ENCODE peak calls at places on chromosomes 12 and 14, in eight cellular contexts. Q is vagina, O is bronchial epithelial cell, H is nephron progenitor cell, D is endothelial cell, B is H9, Z is transverse colon, P is PC-3. G is an unnamed sample.

GRCh38 chr14:20427231-20428009 is 8.5 kb downstream of the KLHL33 start:
- DNase-seq in B (no peak), Q (no peak), Z (no peak), P (peak), D (no peak), H (no peak), O (peak), G (peak)

GRCh38 chr14:24251880-24252288 is 9.5 kb upstream of the TINF2 start:
- DNase-seq in H (no peak), D (no peak), P (peak), O (peak), Z (no peak), B (no peak), Q (no peak), G (no peak)

GRCh38 chr14:77375973-77376372 is 921 bp downstream of the TMED8 start:
- DNase-seq in O (no peak), P (no peak), Z (no peak), D (no peak), Q (no peak), B (no peak), H (no peak), G (no peak)

GRCh38 chr12:66168410-66168809 is 1.4 kb downstream of the TMBIM4 start:
- DNase-seq in H (no peak), Q (no peak), O (no peak), P (no peak), D (no peak), Z (no peak), B (no peak), G (no peak)

GRCh38 chr12:28137414-28137813 is 52.8 kb upstream of the CCDC91 start:
- DNase-seq in H (no peak), B (no peak), D (no peak), P (no peak), O (no peak), Q (no peak), Z (no peak), G (no peak)

GRCh38 chr12:82357340-82357739 is 847 bp downstream of the CCDC59 start:
- DNase-seq in Z (no peak), Q (no peak), P (no peak), O (no peak), D (no peak), H (no peak), B (no peak), G (no peak)

GRCh38 chr12:52082988-52083637 is 3.6 kb downstream of the SMIM41 start:
- DNase-seq in D (peak), B (peak), O (no peak), P (peak), Q (no peak), H (peak), Z (peak), G (peak)

GRCh38 chr12:124171231-124171985 is 123.5 kb upstream of the RFLNA start:
- DNase-seq in H (no peak), Q (no peak), Z (no peak), D (no peak), O (no peak), B (no peak), P (no peak), G (no peak)

GRCh38 chr12:53869500-53869899 is 69.1 kb upstream of the HOXC13 start:
- DNase-seq in Z (no peak), O (peak), H (no peak), P (peak), Q (no peak), D (no peak), B (no peak), G (no peak)

GRCh38 chr12:25491396-25491948 is 61.6 kb downstream of the LMNTD1 start:
- DNase-seq in H (no peak), Q (no peak), P (no peak), O (no peak), D (no peak), Z (no peak), B (no peak), G (no peak)

GRCh38 chr12:15320881-15321280 is 1.4 kb upstream of the PTPRO start:
- DNase-seq in D (no peak), Q (no peak), H (no peak), Z (no peak), P (no peak), O (peak), B (no peak), G (no peak)

GRCh38 chr14:102249041-102249440 is 55.9 kb downstream of the MOK start:
- DNase-seq in H (no peak), P (no peak), Q (no peak), O (no peak), B (no peak), D (no peak), Z (no peak), G (no peak)

GRCh38 chr12:870378-870777 is 79.1 kb downstream of the RAD52 start:
- DNase-seq in Z (no peak), B (no peak), H (no peak), D (no peak), Q (no peak), P (no peak), O (no peak), G (peak)

GRCh38 chr14:59754256-59754655 is 116.3 kb downstream of the RTN1 start:
- DNase-seq in H (no peak), P (no peak), D (no peak), Q (no peak), Z (no peak), O (peak), B (no peak), G (no peak)

GRCh38 chr12:78002878-78003277 is 172.2 kb downstream of the NAV3 start:
- DNase-seq in P (peak), H (no peak), Q (no peak), Z (no peak), D (no peak), B (no peak), O (peak), G (no peak)

GRCh38 chr14:39988939-39989338 is 556.7 kb upstream of the FBXO33 start:
- DNase-seq in B (no peak), D (peak), P (peak), H (no peak), Z (no peak), Q (no peak), O (peak), G (no peak)

GRCh38 chr14:69014829-69015259 is 35.7 kb upstream of the ACTN1 start:
- DNase-seq in Q (no peak), O (peak), Z (no peak), B (no peak), P (peak), H (no peak), D (no peak), G (no peak)

GRCh38 chr14:68908201-68908600 is 70.9 kb downstream of the ACTN1 start:
- DNase-seq in Z (no peak), B (no peak), Q (no peak), P (no peak), H (no peak), O (no peak), D (no peak), G (no peak)

GRCh38 chr12:49623142-49623899 is at the start of gene PRPF40B:
- DNase-seq in Q (peak), Z (peak), H (peak), P (peak), B (peak), D (peak), O (peak), G (peak)

GRCh38 chr12:126083931-126084330 is 1018.7 kb downstream of the AACS start:
- DNase-seq in O (no peak), H (no peak), Z (no peak), B (no peak), P (no peak), Q (no peak), D (no peak), G (no peak)

GRCh38 chr14:49999216-49999761 is 106.4 kb downstream of the ARF6 start:
- DNase-seq in B (peak), D (peak), O (peak), Q (no peak), H (no peak), Z (peak), P (peak), G (peak)

GRCh38 chr14:76687611-76688372 is 73.5 kb upstream of the VASH1 start:
- DNase-seq in D (no peak), O (peak), P (no peak), Z (peak), Q (no peak), H (no peak), B (no peak), G (no peak)

GRCh38 chr12:46494424-46494823 is 121.9 kb upstream of the SLC38A2 start:
- DNase-seq in H (no peak), Z (no peak), B (no peak), D (no peak), Q (no peak), P (peak), O (peak), G (no peak)

GRCh38 chr14:104743461-104744380 is 9.2 kb upstream of the SIVA1 start:
- DNase-seq in D (no peak), Q (no peak), Z (no peak), B (no peak), H (no peak), O (peak), P (peak), G (no peak)

GRCh38 chr14:88818018-88818417 is 6.4 kb upstream of the TTC8 start:
- DNase-seq in D (no peak), Q (no peak), P (no peak), Z (no peak), B (no peak), H (no peak), O (no peak), G (peak)

GRCh38 chr12:8572507-8572906 is 31.8 kb upstream of the CLEC4E start:
- DNase-seq in H (no peak), Z (no peak), P (no peak), O (peak), D (no peak), B (no peak), Q (no peak), G (no peak)

GRCh38 chr14:34930591-34931069 is 52.2 kb upstream of the SRP54 start:
- DNase-seq in H (no peak), D (no peak), P (no peak), Z (no peak), B (no peak), Q (no peak), O (no peak), G (peak)

GRCh38 chr12:59904874-59905521 is 309.2 kb downstream of the SLC16A7 start:
- DNase-seq in Z (no peak), H (no peak), O (no peak), P (no peak), D (no peak), Q (no peak), B (no peak), G (no peak)

GRCh38 chr12:11228268-11228879 is 41.1 kb downstream of the PRB3 start:
- DNase-seq in B (peak), O (peak), P (peak), H (peak), Z (peak), Q (no peak), D (peak), G (peak)

GRCh38 chr14:74551001-74551400 is 57.4 kb downstream of the ISCA2 start:
- DNase-seq in B (no peak), P (no peak), O (no peak), H (no peak), Q (no peak), Z (no peak), D (no peak), G (no peak)

GRCh38 chr14:74548881-74549280 is 55.3 kb downstream of the ISCA2 start:
- DNase-seq in O (no peak), D (no peak), P (peak), H (no peak), Z (no peak), B (no peak), Q (no peak), G (no peak)

GRCh38 chr14:74551431-74551830 is 57.9 kb downstream of the ISCA2 start:
- DNase-seq in D (no peak), H (no peak), B (no peak), Q (no peak), O (no peak), P (no peak), Z (no peak), G (no peak)

GRCh38 chr14:74550071-74550470 is 56.5 kb downstream of the ISCA2 start:
- DNase-seq in B (no peak), Q (no peak), P (no peak), D (no peak), Z (no peak), O (no peak), H (no peak), G (no peak)

GRCh38 chr14:74549588-74549987 is 56.0 kb downstream of the ISCA2 start:
- DNase-seq in Q (no peak), Z (no peak), B (no peak), H (no peak), P (peak), O (peak), D (no peak), G (no peak)
- TF ChIP-seq CTCF in Q (no peak), Z (no peak), B (peak), H (no peak), P (peak), O (peak), D (no peak), G (peak)

GRCh38 chr14:100314724-100315123 is 8.4 kb upstream of the SLC25A47 start:
- DNase-seq in H (no peak), B (no peak), Q (no peak), Z (peak), D (no peak), O (peak), P (no peak), G (no peak)
- TF ChIP-seq CTCF in H (no peak), B (no peak), Q (no peak), Z (no peak), D (no peak), O (no peak), P (no peak), G (no peak)

DNA sequence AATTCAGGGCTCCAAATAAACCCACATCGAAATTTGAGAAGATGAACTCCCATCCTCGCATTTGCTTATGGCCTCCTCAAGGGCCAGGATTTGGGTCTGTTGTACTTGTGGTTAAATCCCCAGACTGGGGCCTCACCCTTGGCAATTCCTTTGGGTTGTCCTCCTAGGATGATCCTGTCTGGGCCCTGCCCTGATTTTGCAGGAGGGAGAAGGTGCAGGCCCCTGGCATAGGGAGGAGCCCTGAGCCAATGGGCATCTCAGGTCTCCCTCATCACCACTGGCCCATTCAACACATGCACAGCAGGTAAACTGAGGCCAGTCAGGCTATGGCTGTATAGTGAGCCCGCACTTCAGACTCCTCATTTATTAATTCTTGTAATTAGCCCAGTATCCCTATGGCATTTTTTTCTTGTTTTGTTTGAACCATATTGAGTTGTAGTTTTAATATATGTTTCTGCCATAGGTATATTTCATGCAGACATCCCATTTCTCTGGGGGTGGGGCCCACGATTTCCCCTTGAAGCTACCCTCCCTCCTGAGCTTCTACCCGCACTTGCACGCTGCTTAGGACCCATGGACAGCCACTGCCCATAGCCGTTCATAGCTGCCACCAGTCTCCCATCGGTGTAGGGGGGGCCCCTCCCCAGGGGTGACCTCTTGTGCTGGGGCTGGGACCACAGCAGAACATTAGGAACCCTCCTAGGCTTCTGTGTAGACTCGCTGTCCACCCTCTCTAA is 67.1 kb upstream of the DDX11 start:
- DNase-seq in B (no peak), O (no peak), Z (no peak), H (no peak), Q (no peak), D (no peak), P (no peak), G (no peak)
- TF ChIP-seq CTCF in B (no peak), O (no peak), Z (no peak), H (no peak), Q (no peak), D (no peak), P (no peak), G (no peak)

DNA sequence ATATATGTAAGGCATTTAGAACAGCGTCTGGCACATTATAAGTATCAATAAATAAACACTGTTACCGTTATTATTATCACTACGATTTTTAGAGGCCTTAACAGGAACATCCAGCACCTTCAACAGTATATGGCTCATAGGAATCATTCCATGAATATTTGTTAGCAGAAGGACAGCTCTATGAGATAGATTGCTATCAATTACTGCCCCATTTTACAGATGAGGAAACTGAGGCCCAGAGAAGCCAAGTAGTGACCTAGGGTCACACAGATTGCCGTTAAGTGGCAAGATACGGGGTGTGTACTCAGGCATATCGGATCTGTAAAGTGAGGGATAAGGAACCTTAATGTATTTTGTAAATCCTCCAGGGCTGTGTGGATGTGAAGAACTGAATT is 510 bp upstream of the PSMD9 start:
- DNase-seq in P (no peak), B (no peak), O (no peak), D (no peak), H (no peak), Q (no peak), Z (no peak), G (no peak)
- TF ChIP-seq CTCF in P (peak), B (peak), O (no peak), D (no peak), H (no peak), Q (no peak), Z (peak), G (no peak)

DNA sequence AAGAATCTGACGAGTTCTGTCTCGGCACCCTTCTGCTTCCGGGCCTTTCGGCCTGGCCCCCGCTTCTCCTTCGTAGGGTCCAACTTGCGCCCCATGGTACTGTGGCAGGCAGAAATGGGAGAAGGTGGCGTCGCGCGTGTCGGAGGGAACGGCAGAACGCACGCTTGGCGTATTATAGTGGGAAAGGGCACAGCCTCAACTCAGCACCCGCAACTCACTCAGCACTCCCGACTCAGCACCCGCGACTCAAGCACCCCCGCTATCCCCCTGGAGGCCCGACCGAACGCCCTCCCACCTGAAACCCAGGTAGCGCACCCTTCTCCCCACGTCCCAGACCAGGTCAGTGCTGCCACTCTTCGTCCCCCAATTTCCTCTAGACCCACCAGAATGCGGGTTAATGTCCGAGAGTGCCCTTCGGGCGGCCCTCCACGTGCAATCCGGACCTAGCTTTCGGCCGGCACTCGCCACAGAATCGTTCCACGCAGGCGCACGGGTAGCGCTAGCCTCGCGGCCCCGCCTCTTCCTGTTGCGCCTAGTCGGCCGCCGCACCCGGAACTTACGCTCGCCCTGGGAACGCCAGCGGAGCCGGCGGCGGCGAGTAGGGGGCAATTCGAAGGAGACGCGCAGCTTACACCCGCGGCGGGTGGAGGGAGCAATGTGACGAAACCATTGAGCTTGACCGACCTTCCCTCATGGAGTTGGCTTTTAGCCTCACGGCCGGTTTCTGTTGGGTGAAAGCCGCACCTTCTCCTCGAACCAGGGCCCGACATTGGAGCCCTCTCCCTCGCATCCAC is at the start of gene NOP2:
- DNase-seq in Z (peak), H (peak), D (peak), B (peak), P (peak), Q (no peak), O (peak), G (peak)
- TF ChIP-seq CTCF in Z (no peak), H (no peak), D (no peak), B (no peak), P (no peak), Q (no peak), O (no peak), G (no peak)

G was measured in GM13976.